ENCODE peak calls at places on chromosome 5, in nine cellular contexts. One of them, this sample, is unnamed.
A peak's percentile ranks its signal among the peaks of the same experiment; 100 is the strongest.

GRCh38 chr5:147963948-147964693 is 57.8 kb upstream of the C5orf46 start:
- DNase-seq in NCI-H774: no peak
- DNase-seq in GM23248: no peak
- DNase-seq in heart left ventricle: no peak
- DNase-seq in LoVo: no peak
- DNase-seq in stomach: no peak
- DNase-seq in PC-9: no peak
- DNase-seq in right cardiac atrium: peak; percentile 33
- DNase-seq in kidney tubule cell: no peak
- DNase-seq in this sample: no peak

GRCh38 chr5:38755171-38755570 is 90.6 kb upstream of the OSMR start:
- DNase-seq in NCI-H774: no peak
- DNase-seq in GM23248: peak; percentile 85
- DNase-seq in heart left ventricle: no peak
- DNase-seq in LoVo: no peak
- DNase-seq in stomach: no peak
- DNase-seq in PC-9: no peak
- DNase-seq in right cardiac atrium: no peak
- DNase-seq in kidney tubule cell: no peak
- DNase-seq in this sample: no peak

GRCh38 chr5:161273410-161273809 is 273.1 kb downstream of the GABRB2 start:
- DNase-seq in NCI-H774: no peak
- DNase-seq in GM23248: no peak
- DNase-seq in heart left ventricle: no peak
- DNase-seq in LoVo: no peak
- DNase-seq in stomach: no peak
- DNase-seq in PC-9: no peak
- DNase-seq in right cardiac atrium: no peak
- DNase-seq in kidney tubule cell: peak; percentile 46
- DNase-seq in this sample: no peak

GRCh38 chr5:41787257-41787656 is 83.0 kb downstream of the OXCT1 start:
- DNase-seq in NCI-H774: no peak
- DNase-seq in GM23248: peak; percentile 7
- DNase-seq in heart left ventricle: no peak
- DNase-seq in LoVo: no peak
- DNase-seq in stomach: no peak
- DNase-seq in PC-9: no peak
- DNase-seq in right cardiac atrium: no peak
- DNase-seq in kidney tubule cell: peak; percentile 15
- DNase-seq in this sample: no peak

GRCh38 chr5:176671890-176672615 is 24.8 kb downstream of the TSPAN17 start:
- DNase-seq in NCI-H774: no peak
- DNase-seq in GM23248: no peak
- DNase-seq in heart left ventricle: no peak
- DNase-seq in LoVo: no peak
- DNase-seq in stomach: no peak
- DNase-seq in PC-9: no peak
- DNase-seq in right cardiac atrium: no peak
- DNase-seq in kidney tubule cell: no peak
- DNase-seq in this sample: no peak

GRCh38 chr5:21823588-21823987 is 1029.6 kb downstream of the CDH12 start:
- DNase-seq in NCI-H774: no peak
- DNase-seq in GM23248: no peak
- DNase-seq in heart left ventricle: no peak
- DNase-seq in LoVo: no peak
- DNase-seq in stomach: no peak
- DNase-seq in PC-9: no peak
- DNase-seq in right cardiac atrium: no peak
- DNase-seq in kidney tubule cell: no peak
- DNase-seq in this sample: no peak

GRCh38 chr5:119339965-119340364 is 15.9 kb upstream of the TNFAIP8 start:
- DNase-seq in NCI-H774: no peak
- DNase-seq in GM23248: no peak
- DNase-seq in heart left ventricle: no peak
- DNase-seq in LoVo: no peak
- DNase-seq in stomach: no peak
- DNase-seq in PC-9: no peak
- DNase-seq in right cardiac atrium: no peak
- DNase-seq in kidney tubule cell: no peak
- DNase-seq in this sample: no peak

GRCh38 chr5:17743580-17744435 is 109.5 kb downstream of the TAF11L14 start:
- DNase-seq in NCI-H774: no peak
- DNase-seq in GM23248: peak; percentile 20
- DNase-seq in heart left ventricle: no peak
- DNase-seq in LoVo: no peak
- DNase-seq in stomach: no peak
- DNase-seq in PC-9: no peak
- DNase-seq in right cardiac atrium: no peak
- DNase-seq in kidney tubule cell: no peak
- DNase-seq in this sample: no peak

GRCh38 chr5:79552984-79553383 is 39.0 kb upstream of the HOMER1 start:
- DNase-seq in NCI-H774: no peak
- DNase-seq in GM23248: peak; percentile 54
- DNase-seq in heart left ventricle: no peak
- DNase-seq in LoVo: no peak
- DNase-seq in stomach: no peak
- DNase-seq in PC-9: no peak
- DNase-seq in right cardiac atrium: no peak
- DNase-seq in kidney tubule cell: no peak
- DNase-seq in this sample: no peak

GRCh38 chr5:131749138-131749537 is 47.7 kb downstream of the FNIP1 start:
- DNase-seq in NCI-H774: no peak
- DNase-seq in GM23248: peak; percentile 67
- DNase-seq in heart left ventricle: no peak
- DNase-seq in LoVo: no peak
- DNase-seq in stomach: no peak
- DNase-seq in PC-9: no peak
- DNase-seq in right cardiac atrium: no peak
- DNase-seq in kidney tubule cell: peak; percentile 42
- DNase-seq in this sample: peak; percentile 19

GRCh38 chr5:94779684-94780083 is 161.2 kb downstream of the SLF1 start:
- DNase-seq in NCI-H774: no peak
- DNase-seq in GM23248: no peak
- DNase-seq in heart left ventricle: no peak
- DNase-seq in LoVo: no peak
- DNase-seq in stomach: no peak
- DNase-seq in PC-9: no peak
- DNase-seq in right cardiac atrium: no peak
- DNase-seq in kidney tubule cell: no peak
- DNase-seq in this sample: no peak

GRCh38 chr5:99605904-99606303 is 677.1 kb upstream of the CHD1 start:
- DNase-seq in NCI-H774: no peak
- DNase-seq in GM23248: no peak
- DNase-seq in heart left ventricle: no peak
- DNase-seq in LoVo: no peak
- DNase-seq in stomach: no peak
- DNase-seq in PC-9: no peak
- DNase-seq in right cardiac atrium: no peak
- DNase-seq in kidney tubule cell: no peak
- DNase-seq in this sample: no peak

GRCh38 chr5:180739271-180739670 is 587 bp downstream of the OR2Y1 start:
- DNase-seq in NCI-H774: no peak
- DNase-seq in GM23248: peak; percentile 1
- DNase-seq in heart left ventricle: no peak
- DNase-seq in LoVo: no peak
- DNase-seq in stomach: no peak
- DNase-seq in PC-9: no peak
- DNase-seq in right cardiac atrium: no peak
- DNase-seq in kidney tubule cell: peak; percentile 3
- DNase-seq in this sample: no peak

GRCh38 chr5:40781843-40782409 is 16.2 kb downstream of the PRKAA1 start:
- DNase-seq in NCI-H774: no peak
- DNase-seq in GM23248: peak; percentile 68
- DNase-seq in heart left ventricle: peak; percentile 28
- DNase-seq in LoVo: no peak
- DNase-seq in stomach: no peak
- DNase-seq in PC-9: no peak
- DNase-seq in right cardiac atrium: no peak
- DNase-seq in kidney tubule cell: no peak
- DNase-seq in this sample: no peak

GRCh38 chr5:135188233-135188909 is 154.3 kb upstream of the PITX1 start:
- DNase-seq in NCI-H774: no peak
- DNase-seq in GM23248: no peak
- DNase-seq in heart left ventricle: no peak
- DNase-seq in LoVo: no peak
- DNase-seq in stomach: no peak
- DNase-seq in PC-9: no peak
- DNase-seq in right cardiac atrium: no peak
- DNase-seq in kidney tubule cell: no peak
- DNase-seq in this sample: no peak

GRCh38 chr5:57171818-57172465 is 1.9 kb upstream of the GPBP1 start:
- DNase-seq in NCI-H774: no peak
- DNase-seq in GM23248: no peak
- DNase-seq in heart left ventricle: no peak
- DNase-seq in LoVo: peak; percentile 67
- DNase-seq in stomach: peak; percentile 37
- DNase-seq in PC-9: peak; percentile 85
- DNase-seq in right cardiac atrium: no peak
- DNase-seq in kidney tubule cell: peak; percentile 70
- DNase-seq in this sample: no peak

GRCh38 chr5:179648410-179648809 is 24.9 kb upstream of the HNRNPH1 start:
- DNase-seq in NCI-H774: no peak
- DNase-seq in GM23248: no peak
- DNase-seq in heart left ventricle: no peak
- DNase-seq in LoVo: no peak
- DNase-seq in stomach: no peak
- DNase-seq in PC-9: no peak
- DNase-seq in right cardiac atrium: no peak
- DNase-seq in kidney tubule cell: no peak
- DNase-seq in this sample: no peak

GRCh38 chr5:17113174-17113941 is 104.1 kb upstream of the BASP1 start:
- DNase-seq in NCI-H774: no peak
- DNase-seq in GM23248: peak; percentile 88
- DNase-seq in heart left ventricle: no peak
- DNase-seq in LoVo: no peak
- DNase-seq in stomach: no peak
- DNase-seq in PC-9: peak; percentile 84
- DNase-seq in right cardiac atrium: no peak
- DNase-seq in kidney tubule cell: peak; percentile 89
- DNase-seq in this sample: no peak

GRCh38 chr5:43563321-43563720 is 6.4 kb upstream of the PAIP1 start:
- DNase-seq in NCI-H774: no peak
- DNase-seq in GM23248: no peak
- DNase-seq in heart left ventricle: no peak
- DNase-seq in LoVo: no peak
- DNase-seq in stomach: no peak
- DNase-seq in PC-9: no peak
- DNase-seq in right cardiac atrium: no peak
- DNase-seq in kidney tubule cell: no peak
- DNase-seq in this sample: no peak

GRCh38 chr5:139646912-139647391 is 1.2 kb upstream of the CXXC5 start:
- DNase-seq in NCI-H774: no peak
- DNase-seq in GM23248: no peak
- DNase-seq in heart left ventricle: peak; percentile 48
- DNase-seq in LoVo: no peak
- DNase-seq in stomach: no peak
- DNase-seq in PC-9: no peak
- DNase-seq in right cardiac atrium: no peak
- DNase-seq in kidney tubule cell: peak; percentile 4
- DNase-seq in this sample: no peak

GRCh38 chr5:1008451-1009358 is at the start of gene NKD2:
- DNase-seq in NCI-H774: peak; percentile 33
- DNase-seq in GM23248: peak; percentile 56
- DNase-seq in heart left ventricle: peak; percentile 38
- DNase-seq in LoVo: peak; percentile 73
- DNase-seq in stomach: peak; percentile 31
- DNase-seq in PC-9: no peak
- DNase-seq in right cardiac atrium: peak; percentile 44
- DNase-seq in kidney tubule cell: peak; percentile 9
- DNase-seq in this sample: no peak

GRCh38 chr5:25909163-25909562 is 1129.2 kb downstream of the CDH9 start:
- DNase-seq in NCI-H774: no peak
- DNase-seq in GM23248: no peak
- DNase-seq in heart left ventricle: no peak
- DNase-seq in LoVo: no peak
- DNase-seq in stomach: no peak
- DNase-seq in PC-9: no peak
- DNase-seq in right cardiac atrium: no peak
- DNase-seq in kidney tubule cell: no peak
- DNase-seq in this sample: no peak

GRCh38 chr5:90022711-90023053 is 386.9 kb downstream of the CETN3 start:
- DNase-seq in NCI-H774: no peak
- DNase-seq in GM23248: no peak
- DNase-seq in heart left ventricle: no peak
- DNase-seq in LoVo: no peak
- DNase-seq in stomach: no peak
- DNase-seq in PC-9: no peak
- DNase-seq in right cardiac atrium: no peak
- DNase-seq in kidney tubule cell: no peak
- DNase-seq in this sample: no peak

GRCh38 chr5:93186031-93186682 is 394.9 kb downstream of the NR2F1-AS1 start:
- DNase-seq in NCI-H774: no peak
- DNase-seq in GM23248: peak; percentile 91
- DNase-seq in heart left ventricle: no peak
- DNase-seq in LoVo: peak; percentile 32
- DNase-seq in stomach: no peak
- DNase-seq in PC-9: no peak
- DNase-seq in right cardiac atrium: no peak
- DNase-seq in kidney tubule cell: peak; percentile 84
- DNase-seq in this sample: peak; percentile 40

GRCh38 chr5:128566170-128566569 is 28.1 kb upstream of the FBN2 start:
- DNase-seq in NCI-H774: no peak
- DNase-seq in GM23248: no peak
- DNase-seq in heart left ventricle: no peak
- DNase-seq in LoVo: no peak
- DNase-seq in stomach: no peak
- DNase-seq in PC-9: no peak
- DNase-seq in right cardiac atrium: no peak
- DNase-seq in kidney tubule cell: no peak
- DNase-seq in this sample: no peak

GRCh38 chr5:114362197-114362976 is 517 bp downstream of the KCNN2 start:
- DNase-seq in NCI-H774: no peak
- DNase-seq in GM23248: peak; percentile 4
- DNase-seq in heart left ventricle: no peak
- DNase-seq in LoVo: no peak
- DNase-seq in stomach: no peak
- DNase-seq in PC-9: no peak
- DNase-seq in right cardiac atrium: peak; percentile 9
- DNase-seq in kidney tubule cell: peak; percentile 42
- DNase-seq in this sample: no peak

GRCh38 chr5:26482817-26483375 is 555.5 kb downstream of the CDH9 start:
- DNase-seq in NCI-H774: peak; percentile 71
- DNase-seq in GM23248: peak; percentile 30
- DNase-seq in heart left ventricle: no peak
- DNase-seq in LoVo: peak; percentile 61
- DNase-seq in stomach: no peak
- DNase-seq in PC-9: no peak
- DNase-seq in right cardiac atrium: peak; percentile 25
- DNase-seq in kidney tubule cell: peak; percentile 15
- DNase-seq in this sample: no peak